ENCODE peak calls at places on chromosomes 13 and 19, in four cellular contexts. F, D, I and Z are unnamed samples.

GRCh38 chr13:81283561-81283960 is 942.6 kb upstream of the SPRY2 start:
- DNase-seq in F (no peak), D (no peak), I (no peak), Z (no peak)

GRCh38 chr13:29886446-29886845 is 36.0 kb upstream of the UBL3 start:
- DNase-seq in I (no peak), D (no peak), F (no peak), Z (no peak)

GRCh38 chr13:75635621-75636338 is at the start of gene LMO7:
- DNase-seq in D (peak), I (peak), F (peak), Z (peak)

GRCh38 chr19:34317311-34317927 is 47.6 kb upstream of the GPI start:
- DNase-seq in D (no peak), I (no peak), F (peak), Z (no peak)

GRCh38 chr19:4115050-4115817 is 8.7 kb downstream of the MAP2K2 start:
- DNase-seq in I (no peak), D (no peak), F (no peak), Z (no peak)

GRCh38 chr13:72648513-72649065 is 78.8 kb downstream of the MZT1 start:
- DNase-seq in F (peak), I (no peak), D (no peak), Z (no peak)

GRCh38 chr19:2487780-2488330 is 11.9 kb downstream of the GADD45B start:
- DNase-seq in F (no peak), D (no peak), I (peak), Z (no peak)

GRCh38 chr13:94722596-94722995 is 10.3 kb upstream of the SOX21 start:
- DNase-seq in F (no peak), I (no peak), D (no peak), Z (no peak)

GRCh38 chr19:10112895-10113591 is 1.6 kb downstream of the P2RY11 start:
- DNase-seq in F (peak), I (peak), D (peak), Z (no peak)

GRCh38 chr13:72852207-72852606 is 70.3 kb downstream of the PIBF1 start:
- DNase-seq in D (no peak), F (no peak), I (no peak), Z (no peak)

GRCh38 chr13:106083620-106084350 is 451.7 kb downstream of the EFNB2 start:
- DNase-seq in D (peak), I (no peak), F (peak), Z (peak)

GRCh38 chr13:39370554-39370953 is 232.4 kb downstream of the LHFPL6 start:
- DNase-seq in I (no peak), F (no peak), D (no peak), Z (peak)

GRCh38 chr13:98401936-98402335 is 175.0 kb downstream of the STK24 start:
- DNase-seq in F (no peak), D (peak), I (no peak), Z (no peak)

GRCh38 chr13:44032801-44033200 is 153.1 kb downstream of the LACC1 start:
- DNase-seq in I (no peak), D (no peak), F (no peak), Z (no peak)

GRCh38 chr13:51001335-51001734 is 91.7 kb downstream of the RNASEH2B start:
- DNase-seq in F (no peak), I (no peak), D (no peak), Z (no peak)
- H3K18ac ChIP-seq in F (no peak), I (no peak), D (no peak), Z (no peak)

GRCh38 chr13:67855837-67856238 is 625.7 kb upstream of the PCDH9 start:
- DNase-seq in I (no peak), F (no peak), D (no peak), Z (no peak)
- H3K56ac ChIP-seq in I (no peak), F (no peak), D (no peak), Z (no peak)

GRCh38 chr19:38331728-38332127 is 3.9 kb upstream of the CATSPERG start:
- DNase-seq in F (no peak), I (no peak), D (no peak), Z (no peak)

GRCh38 chr19:38340927-38341326 is 5.3 kb downstream of the CATSPERG start:
- DNase-seq in F (no peak), I (no peak), D (no peak), Z (no peak)

GRCh38 chr19:38337360-38337653 is 1.7 kb downstream of the CATSPERG start:
- DNase-seq in D (no peak), I (no peak), F (peak), Z (no peak)

GRCh38 chr19:38336638-38337359 is 1.2 kb downstream of the CATSPERG start:
- DNase-seq in I (peak), D (peak), F (peak), Z (peak)

GRCh38 chr19:38335949-38336637 is 463 bp downstream of the CATSPERG start:
- DNase-seq in I (peak), F (peak), D (peak), Z (peak)
- H3K18ac ChIP-seq in I (peak), F (no peak), D (no peak), Z (no peak)

GRCh38 chr13:41970918-41971317 is 10.0 kb upstream of the VWA8 start:
- DNase-seq in F (peak), I (no peak), D (no peak), Z (no peak)
- H3K56ac ChIP-seq in F (no peak), I (no peak), D (no peak), Z (no peak)

GRCh38 chr19:30444253-30444671 is 72.1 kb downstream of the ZNF536 start:
- DNase-seq in D (no peak), I (no peak), F (no peak), Z (no peak)
- H3K18ac ChIP-seq in D (no peak), I (no peak), F (no peak), Z (no peak)

GRCh38 chr13:90984737-90985136 is 362.8 kb upstream of the MIR17HG start:
- DNase-seq in D (no peak), I (no peak), F (no peak), Z (no peak)
- H3K56ac ChIP-seq in D (no peak), I (no peak), F (no peak), Z (no peak)

GRCh38 chr19:38676878-38677646 is 29.6 kb downstream of the ACTN4 start:
- DNase-seq in F (no peak), I (no peak), D (no peak), Z (no peak)

GRCh38 chr19:38678891-38679494 is 31.5 kb downstream of the ACTN4 start:
- DNase-seq in D (no peak), I (no peak), F (no peak), Z (no peak)

GRCh38 chr19:38679839-38680238 is 32.4 kb downstream of the ACTN4 start:
- DNase-seq in D (no peak), I (no peak), F (no peak), Z (peak)

GRCh38 chr19:38676023-38676877 is 28.8 kb downstream of the ACTN4 start:
- DNase-seq in F (no peak), D (no peak), I (no peak), Z (peak)

DNA sequence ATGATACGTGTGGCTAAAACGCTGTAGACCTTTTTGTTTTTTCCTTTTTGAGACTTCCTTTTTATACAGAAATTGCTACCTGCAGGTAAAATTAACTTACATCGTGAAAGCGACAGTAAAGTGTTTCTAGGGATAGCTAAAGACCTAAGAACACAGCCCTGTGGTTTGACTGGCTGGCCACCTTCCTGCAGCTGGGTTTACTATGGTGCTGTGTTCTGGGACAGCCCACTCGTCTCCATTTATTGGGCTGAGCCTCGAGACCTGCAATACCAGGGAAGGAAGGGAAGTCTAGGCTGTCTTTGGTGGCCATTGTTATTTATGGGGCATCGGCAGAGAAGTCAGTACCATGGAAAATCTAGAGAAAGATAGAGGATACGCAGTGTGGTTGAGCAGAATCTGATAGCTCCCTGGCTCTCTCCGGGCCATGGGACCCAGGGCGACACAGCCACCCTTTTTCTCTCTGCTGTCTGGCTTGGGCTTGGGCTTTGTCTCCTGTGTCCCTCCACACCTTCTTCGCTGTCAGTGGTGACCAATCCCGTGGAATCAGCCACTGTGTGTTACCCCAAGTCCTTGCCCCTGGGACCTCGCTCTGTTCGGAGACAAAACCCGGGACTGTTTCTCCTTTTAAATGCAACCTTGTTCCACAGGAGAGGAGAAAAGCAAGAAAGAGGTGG is 30.9 kb downstream of the ACTN4 start:
- DNase-seq in F (no peak), I (no peak), D (no peak), Z (no peak)
- H3K18ac ChIP-seq in F (no peak), I (no peak), D (no peak), Z (no peak)

DNA sequence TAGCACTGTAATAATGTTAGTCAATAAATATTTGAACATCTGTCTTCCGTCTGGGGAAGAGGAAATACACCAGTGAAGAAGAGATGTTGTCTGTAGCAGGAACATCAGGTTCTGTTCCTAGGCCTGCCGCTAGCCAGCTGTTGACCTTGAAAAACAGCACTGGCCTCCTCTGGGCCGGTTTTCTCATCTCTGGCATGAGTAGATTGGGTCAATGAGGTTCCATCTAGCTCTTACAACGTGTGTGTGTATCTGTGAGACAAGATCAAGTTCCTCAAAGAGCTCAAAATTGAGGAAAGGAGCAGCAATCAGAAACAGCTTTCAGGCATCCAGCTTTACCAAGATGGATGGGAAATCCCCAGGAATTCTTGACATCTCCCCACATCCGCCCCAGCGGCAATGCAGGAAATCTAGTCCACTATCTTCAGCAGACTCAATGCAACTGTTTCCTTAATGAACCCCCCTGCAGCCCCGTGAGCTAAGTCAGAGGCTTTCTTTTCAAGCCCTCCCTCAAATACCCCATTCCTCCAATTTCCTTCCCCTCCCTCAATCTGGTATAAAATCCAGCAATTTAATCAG is 4.9 kb downstream of the FLT1 start:
- DNase-seq in F (peak), I (no peak), D (no peak), Z (no peak)
- H3K56ac ChIP-seq in F (peak), I (no peak), D (no peak), Z (no peak)

GRCh38 chr13:108947551-108948030 is 318.2 kb downstream of the MYO16 start:
- DNase-seq in F (no peak), D (no peak), I (no peak), Z (peak)
- H3K18ac ChIP-seq in F (no peak), D (no peak), I (no peak), Z (no peak)

GRCh38 chr19:8184274-8184673 is 24.9 kb upstream of the CERS4 start:
- DNase-seq in I (no peak), F (no peak), D (no peak), Z (no peak)
- H3K56ac ChIP-seq in I (no peak), F (no peak), D (no peak), Z (no peak)